ENCODE peak calls at places on chromosomes 5 and 9, in six cellular contexts. One of them, this sample, is unnamed.

GRCh38 chr9:35603506-35603985 is 1.5 kb upstream of the TESK1 start:
- DNase-seq in AG09309: peak
- DNase-seq in choroid plexus epithelial cell: peak
- DNase-seq in CD8-positive, alpha-beta T cell: no peak
- DNase-seq in left lung: peak
- DNase-seq in BJ: peak
- DNase-seq in this sample: no peak

GRCh38 chr5:37789991-37790390 is 49.9 kb downstream of the GDNF start:
- DNase-seq in AG09309: no peak
- DNase-seq in choroid plexus epithelial cell: peak
- DNase-seq in CD8-positive, alpha-beta T cell: no peak
- DNase-seq in left lung: no peak
- DNase-seq in BJ: peak
- DNase-seq in this sample: no peak

GRCh38 chr5:137310051-137310730 is 188.9 kb downstream of the SPOCK1 start:
- DNase-seq in AG09309: peak
- DNase-seq in choroid plexus epithelial cell: peak
- DNase-seq in CD8-positive, alpha-beta T cell: no peak
- DNase-seq in left lung: no peak
- DNase-seq in BJ: peak
- DNase-seq in this sample: no peak

GRCh38 chr5:103487253-103487652 is 75.3 kb downstream of the NUDT12 start:
- DNase-seq in AG09309: no peak
- DNase-seq in choroid plexus epithelial cell: peak
- DNase-seq in CD8-positive, alpha-beta T cell: no peak
- DNase-seq in left lung: no peak
- DNase-seq in BJ: peak
- DNase-seq in this sample: no peak

GRCh38 chr5:142072488-142072887 is 36.1 kb upstream of the NDFIP1 start:
- DNase-seq in AG09309: no peak
- DNase-seq in choroid plexus epithelial cell: no peak
- DNase-seq in CD8-positive, alpha-beta T cell: no peak
- DNase-seq in left lung: no peak
- DNase-seq in BJ: no peak
- DNase-seq in this sample: no peak

GRCh38 chr5:35741126-35741711 is 115.5 kb upstream of the IL7R start:
- DNase-seq in AG09309: peak
- DNase-seq in choroid plexus epithelial cell: peak
- DNase-seq in CD8-positive, alpha-beta T cell: no peak
- DNase-seq in left lung: no peak
- DNase-seq in BJ: peak
- DNase-seq in this sample: no peak

GRCh38 chr9:137025120-137025966 is 2.7 kb downstream of the ABCA2 start:
- DNase-seq in AG09309: no peak
- DNase-seq in choroid plexus epithelial cell: no peak
- DNase-seq in CD8-positive, alpha-beta T cell: peak
- DNase-seq in left lung: no peak
- DNase-seq in BJ: no peak
- DNase-seq in this sample: no peak

GRCh38 chr5:169300468-169301385 is at the start of gene SLIT3:
- DNase-seq in AG09309: peak
- DNase-seq in choroid plexus epithelial cell: peak
- DNase-seq in CD8-positive, alpha-beta T cell: no peak
- DNase-seq in left lung: peak
- DNase-seq in BJ: peak
- DNase-seq in this sample: peak

GRCh38 chr9:79120533-79121315 is 451.0 kb upstream of the TLE4 start:
- DNase-seq in AG09309: no peak
- DNase-seq in choroid plexus epithelial cell: peak
- DNase-seq in CD8-positive, alpha-beta T cell: no peak
- DNase-seq in left lung: no peak
- DNase-seq in BJ: no peak
- DNase-seq in this sample: no peak

GRCh38 chr9:27117489-27118135 is 8.6 kb downstream of the TEK start:
- DNase-seq in AG09309: no peak
- DNase-seq in choroid plexus epithelial cell: peak
- DNase-seq in CD8-positive, alpha-beta T cell: no peak
- DNase-seq in left lung: peak
- DNase-seq in BJ: no peak
- DNase-seq in this sample: peak

GRCh38 chr5:96657068-96657467 is 5.1 kb upstream of the CAST start:
- DNase-seq in AG09309: peak
- DNase-seq in choroid plexus epithelial cell: peak
- DNase-seq in CD8-positive, alpha-beta T cell: peak
- DNase-seq in left lung: peak
- DNase-seq in BJ: peak
- DNase-seq in this sample: no peak

GRCh38 chr9:107707915-107708441 is 218.4 kb upstream of the KLF4 start:
- DNase-seq in AG09309: no peak
- DNase-seq in choroid plexus epithelial cell: peak
- DNase-seq in CD8-positive, alpha-beta T cell: no peak
- DNase-seq in left lung: no peak
- DNase-seq in BJ: no peak
- DNase-seq in this sample: no peak

GRCh38 chr9:78122631-78123030 is 91.0 kb upstream of the GNAQ start:
- DNase-seq in AG09309: no peak
- DNase-seq in choroid plexus epithelial cell: peak
- DNase-seq in CD8-positive, alpha-beta T cell: no peak
- DNase-seq in left lung: no peak
- DNase-seq in BJ: no peak
- DNase-seq in this sample: no peak

GRCh38 chr9:121197135-121197534 is 4.5 kb downstream of the RAB14 start:
- DNase-seq in AG09309: no peak
- DNase-seq in choroid plexus epithelial cell: no peak
- DNase-seq in CD8-positive, alpha-beta T cell: no peak
- DNase-seq in left lung: no peak
- DNase-seq in BJ: no peak
- DNase-seq in this sample: no peak

GRCh38 chr9:137224850-137225694 is at the start of gene CYSRT1:
- DNase-seq in AG09309: no peak
- DNase-seq in choroid plexus epithelial cell: no peak
- DNase-seq in CD8-positive, alpha-beta T cell: no peak
- DNase-seq in left lung: no peak
- DNase-seq in BJ: no peak
- DNase-seq in this sample: no peak

GRCh38 chr5:44603496-44604272 is 205.1 kb upstream of the MRPS30 start:
- DNase-seq in AG09309: no peak
- DNase-seq in choroid plexus epithelial cell: no peak
- DNase-seq in CD8-positive, alpha-beta T cell: no peak
- DNase-seq in left lung: no peak
- DNase-seq in BJ: no peak
- DNase-seq in this sample: peak
- TF ChIP-seq CTCF in AG09309: no peak
- TF ChIP-seq CTCF in choroid plexus epithelial cell: no peak
- TF ChIP-seq CTCF in CD8-positive, alpha-beta T cell: no peak
- TF ChIP-seq CTCF in left lung: no peak
- TF ChIP-seq CTCF in BJ: no peak
- TF ChIP-seq CTCF in this sample: no peak

DNA sequence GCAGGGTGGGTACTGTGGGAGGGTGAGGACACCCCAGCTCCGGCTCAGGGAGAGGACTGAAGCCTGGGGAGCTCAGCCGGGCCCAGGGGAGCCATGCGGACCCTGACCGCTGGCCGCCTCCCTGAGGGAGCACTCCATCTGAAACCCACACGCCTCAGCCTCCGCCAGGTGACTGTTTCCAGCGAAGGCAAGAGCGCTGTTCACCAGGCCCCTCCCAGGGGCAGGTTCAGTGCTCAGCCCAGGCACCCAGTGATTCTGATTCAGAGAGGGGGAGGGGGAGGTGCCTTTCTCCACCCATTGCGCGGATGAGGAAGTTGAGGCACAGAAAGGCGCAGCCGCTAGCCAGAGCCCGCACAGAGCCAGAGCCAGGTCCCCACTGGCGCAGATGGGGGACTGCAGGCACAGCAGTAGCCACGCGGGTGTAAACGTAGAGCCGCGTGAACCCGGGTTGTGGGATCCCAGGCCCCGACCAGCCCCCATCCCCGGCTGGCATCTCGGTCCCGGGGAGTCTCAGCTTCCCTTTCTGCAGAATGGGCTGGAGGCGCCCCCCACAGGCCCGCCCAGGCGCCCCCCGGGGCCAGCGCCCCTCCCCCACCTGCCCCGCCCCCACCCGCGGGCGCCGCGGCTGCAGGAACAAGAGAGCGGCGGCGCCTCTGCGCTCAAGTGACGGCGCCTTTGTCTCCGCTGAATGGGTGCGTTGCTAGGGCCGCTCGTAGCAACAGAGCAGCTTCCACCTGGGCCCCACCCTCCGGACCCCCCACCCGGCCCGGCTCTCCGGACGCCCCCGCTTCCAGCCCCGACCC is 27.2 kb downstream of the ADGRD2 start:
- DNase-seq in AG09309: no peak
- DNase-seq in choroid plexus epithelial cell: no peak
- DNase-seq in CD8-positive, alpha-beta T cell: no peak
- DNase-seq in left lung: no peak
- DNase-seq in BJ: no peak
- DNase-seq in this sample: no peak
- TF ChIP-seq CTCF in AG09309: no peak
- TF ChIP-seq CTCF in choroid plexus epithelial cell: no peak
- TF ChIP-seq CTCF in CD8-positive, alpha-beta T cell: no peak
- TF ChIP-seq CTCF in left lung: no peak
- TF ChIP-seq CTCF in BJ: no peak
- TF ChIP-seq CTCF in this sample: no peak

GRCh38 chr5:55982957-55983381 is 11.8 kb downstream of the IL6ST start:
- DNase-seq in AG09309: no peak
- DNase-seq in choroid plexus epithelial cell: peak
- DNase-seq in CD8-positive, alpha-beta T cell: no peak
- DNase-seq in left lung: no peak
- DNase-seq in BJ: no peak
- DNase-seq in this sample: no peak
- TF ChIP-seq CTCF in AG09309: peak
- TF ChIP-seq CTCF in choroid plexus epithelial cell: peak
- TF ChIP-seq CTCF in CD8-positive, alpha-beta T cell: peak
- TF ChIP-seq CTCF in left lung: no peak
- TF ChIP-seq CTCF in BJ: peak
- TF ChIP-seq CTCF in this sample: no peak

GRCh38 chr5:11062379-11062778 is 301.3 kb upstream of the DAP start:
- DNase-seq in AG09309: no peak
- DNase-seq in choroid plexus epithelial cell: peak
- DNase-seq in CD8-positive, alpha-beta T cell: no peak
- DNase-seq in left lung: no peak
- DNase-seq in BJ: no peak
- DNase-seq in this sample: no peak
- TF ChIP-seq CTCF in AG09309: no peak
- TF ChIP-seq CTCF in choroid plexus epithelial cell: no peak
- TF ChIP-seq CTCF in CD8-positive, alpha-beta T cell: no peak
- TF ChIP-seq CTCF in left lung: no peak
- TF ChIP-seq CTCF in BJ: no peak
- TF ChIP-seq CTCF in this sample: no peak

DNA sequence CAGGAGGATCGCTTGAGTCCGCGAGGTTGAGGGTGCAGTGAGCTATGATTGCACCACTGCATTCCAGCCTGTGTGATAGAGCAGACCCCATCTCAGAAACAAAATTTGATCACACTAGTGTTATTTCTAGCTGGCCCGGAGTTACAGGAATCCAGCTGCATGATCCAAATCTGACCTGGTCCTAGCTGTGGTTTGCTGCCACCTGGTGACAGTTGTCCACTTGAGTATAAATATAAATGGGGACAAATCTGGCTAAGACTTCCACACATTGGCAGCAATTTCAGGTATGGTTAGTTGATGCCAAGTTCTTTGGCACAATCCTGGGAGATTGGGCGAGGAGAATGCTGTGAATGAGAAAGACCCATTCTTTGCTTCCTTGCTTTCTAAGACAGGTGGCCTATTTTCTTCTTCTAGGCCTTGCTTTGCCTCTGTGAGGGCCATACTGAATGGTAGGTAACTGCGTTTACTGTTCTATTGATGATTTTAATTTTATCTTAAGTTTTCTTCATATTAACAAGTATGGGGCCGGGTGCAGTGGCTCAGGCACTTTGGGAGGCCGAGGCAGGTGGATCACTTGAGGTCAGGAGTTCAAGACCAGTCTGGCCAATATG is 35.4 kb downstream of the UBE2R2 start:
- DNase-seq in AG09309: no peak
- DNase-seq in choroid plexus epithelial cell: peak
- DNase-seq in CD8-positive, alpha-beta T cell: peak
- DNase-seq in left lung: peak
- DNase-seq in BJ: no peak
- DNase-seq in this sample: peak
- TF ChIP-seq CTCF in AG09309: peak
- TF ChIP-seq CTCF in choroid plexus epithelial cell: peak
- TF ChIP-seq CTCF in CD8-positive, alpha-beta T cell: peak
- TF ChIP-seq CTCF in left lung: peak
- TF ChIP-seq CTCF in BJ: peak
- TF ChIP-seq CTCF in this sample: peak

GRCh38 chr9:103167530-103167929 is 172.4 kb downstream of the CYLC2 start:
- DNase-seq in AG09309: no peak
- DNase-seq in choroid plexus epithelial cell: no peak
- DNase-seq in CD8-positive, alpha-beta T cell: no peak
- DNase-seq in left lung: no peak
- DNase-seq in BJ: no peak
- DNase-seq in this sample: no peak
- TF ChIP-seq CTCF in AG09309: no peak
- TF ChIP-seq CTCF in choroid plexus epithelial cell: no peak
- TF ChIP-seq CTCF in CD8-positive, alpha-beta T cell: no peak
- TF ChIP-seq CTCF in left lung: no peak
- TF ChIP-seq CTCF in BJ: no peak
- TF ChIP-seq CTCF in this sample: no peak

DNA sequence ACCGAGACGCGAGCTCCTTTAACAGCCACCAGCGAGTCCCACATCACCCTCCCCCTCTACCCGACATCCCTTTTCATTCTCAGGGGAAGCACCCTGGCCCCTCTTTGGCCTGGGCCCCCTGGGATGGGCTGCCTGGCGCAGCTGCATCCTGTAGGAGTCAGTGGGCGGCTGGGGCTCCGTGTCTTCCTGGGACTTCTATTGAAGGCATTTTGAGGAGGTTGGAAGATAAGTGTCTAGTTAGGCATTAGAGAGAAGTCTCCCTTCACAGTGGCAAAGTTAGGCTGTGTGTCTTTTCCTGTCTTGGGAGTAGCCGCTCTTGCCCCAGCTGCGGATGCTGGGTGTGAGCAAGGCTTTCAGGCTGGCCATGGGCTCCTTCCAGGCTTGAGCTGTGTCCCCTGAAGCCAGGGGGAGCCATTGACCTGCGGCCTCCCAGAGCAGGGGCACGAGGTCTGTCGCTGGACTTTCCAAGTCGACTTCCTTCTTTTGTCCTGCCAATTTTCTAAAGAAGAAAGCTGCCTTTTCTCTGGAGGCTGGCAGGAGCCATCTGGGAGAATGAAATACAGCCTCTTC is 18.6 kb upstream of the NKD2 start:
- DNase-seq in AG09309: no peak
- DNase-seq in choroid plexus epithelial cell: no peak
- DNase-seq in CD8-positive, alpha-beta T cell: no peak
- DNase-seq in left lung: peak
- DNase-seq in BJ: no peak
- DNase-seq in this sample: peak
- TF ChIP-seq CTCF in AG09309: no peak
- TF ChIP-seq CTCF in choroid plexus epithelial cell: no peak
- TF ChIP-seq CTCF in CD8-positive, alpha-beta T cell: no peak
- TF ChIP-seq CTCF in left lung: peak
- TF ChIP-seq CTCF in BJ: no peak
- TF ChIP-seq CTCF in this sample: no peak

This sample was measured in endothelial cell.